ENCODE peak calls at places on chromosomes 5 and 9, in seven cellular contexts. I, Q, N, X, A, U and Y are unnamed samples.

GRCh38 chr5:43772601-43773031 is 169.6 kb downstream of the NNT start:
- DNase-seq in I (no peak), Q (no peak), N (no peak), X (no peak), A (peak), U (peak), Y (peak)

GRCh38 chr5:6632324-6632930 is 417 bp downstream of the NSUN2 start:
- DNase-seq in I (peak), Q (no peak), N (no peak), X (no peak), A (peak), U (peak), Y (peak)

GRCh38 chr5:151079838-151080619 is 805 bp downstream of the TNIP1 start:
- DNase-seq in I (no peak), Q (no peak), N (no peak), X (no peak), A (peak), U (peak), Y (peak)

GRCh38 chr5:150295172-150295611 is 5.6 kb upstream of the CAMK2A start:
- DNase-seq in I (no peak), Q (no peak), N (no peak), X (peak), A (peak), U (no peak), Y (peak)

GRCh38 chr5:101785090-101785489 is 511.0 kb downstream of the SLCO4C1 start:
- DNase-seq in I (no peak), Q (no peak), N (no peak), X (no peak), A (no peak), U (no peak), Y (no peak)

GRCh38 chr5:168653611-168654010 is 74.4 kb upstream of the PANK3 start:
- DNase-seq in I (no peak), Q (no peak), N (no peak), X (no peak), A (no peak), U (no peak), Y (no peak)

GRCh38 chr5:68369436-68370125 is 154.0 kb downstream of the PIK3R1 start:
- DNase-seq in I (no peak), Q (no peak), N (peak), X (no peak), A (no peak), U (no peak), Y (no peak)

GRCh38 chr9:104586496-104587180 is 12.6 kb downstream of the OR13C5 start:
- DNase-seq in I (no peak), Q (no peak), N (no peak), X (no peak), A (no peak), U (no peak), Y (no peak)

GRCh38 chr9:19231126-19232035 is 888 bp downstream of the DENND4C start:
- DNase-seq in I (no peak), Q (no peak), N (peak), X (peak), A (peak), U (peak), Y (peak)

GRCh38 chr5:140214831-140215230 is 39.8 kb downstream of the CYSTM1 start:
- DNase-seq in I (no peak), Q (no peak), N (no peak), X (no peak), A (peak), U (peak), Y (no peak)

GRCh38 chr9:137167752-137168574 is 1.9 kb downstream of the LRRC26 start:
- DNase-seq in I (peak), Q (peak), N (no peak), X (peak), A (no peak), U (peak), Y (no peak)

GRCh38 chr5:170648546-170648945 is 135.0 kb upstream of the GABRP start:
- DNase-seq in I (no peak), Q (no peak), N (no peak), X (no peak), A (peak), U (no peak), Y (peak)

GRCh38 chr5:173165193-173165988 is 21.1 kb downstream of the BNIP1 start:
- DNase-seq in I (no peak), Q (no peak), N (no peak), X (no peak), A (no peak), U (no peak), Y (no peak)

GRCh38 chr5:119527346-119527745 is 75.0 kb downstream of the HSD17B4 start:
- DNase-seq in I (no peak), Q (no peak), N (no peak), X (no peak), A (peak), U (no peak), Y (peak)

GRCh38 chr5:143376911-143377838 is 26.3 kb downstream of the NR3C1 start:
- DNase-seq in I (no peak), Q (no peak), N (no peak), X (no peak), A (peak), U (peak), Y (peak)

GRCh38 chr9:113425072-113425471 is 14.5 kb downstream of the C9orf43 start:
- DNase-seq in I (no peak), Q (no peak), N (no peak), X (no peak), A (no peak), U (no peak), Y (no peak)

GRCh38 chr9:105007143-105007542 is 79.2 kb upstream of the ABCA1 start:
- DNase-seq in I (no peak), Q (no peak), N (no peak), X (no peak), A (peak), U (peak), Y (peak)

GRCh38 chr9:136437430-136437829 is 2.2 kb downstream of the INPP5E start:
- DNase-seq in I (no peak), Q (no peak), N (no peak), X (no peak), A (peak), U (no peak), Y (peak)

GRCh38 chr5:72608297-72608696 is 101.1 kb upstream of the ZNF366 start:
- DNase-seq in I (no peak), Q (no peak), N (no peak), X (no peak), A (no peak), U (no peak), Y (no peak)

GRCh38 chr5:115720888-115721287 is 95.1 kb upstream of the TMED7 start:
- DNase-seq in I (no peak), Q (no peak), N (no peak), X (no peak), A (no peak), U (no peak), Y (no peak)

GRCh38 chr9:76905984-76906861 is at the start of gene PRUNE2:
- DNase-seq in I (peak), Q (peak), N (no peak), X (peak), A (peak), U (peak), Y (peak)

GRCh38 chr5:115758356-115758755 is 58.1 kb downstream of the CDO1 start:
- DNase-seq in I (no peak), Q (no peak), N (no peak), X (no peak), A (peak), U (no peak), Y (peak)

GRCh38 chr9:77663754-77664153 is 15.6 kb upstream of the GNA14 start:
- DNase-seq in I (no peak), Q (no peak), N (no peak), X (peak), A (peak), U (no peak), Y (peak)

GRCh38 chr9:13110766-13111400 is 168.6 kb downstream of the MPDZ start:
- DNase-seq in I (no peak), Q (no peak), N (no peak), X (no peak), A (no peak), U (no peak), Y (no peak)

GRCh38 chr5:150641006-150641570 is 628 bp downstream of the SYNPO start:
- DNase-seq in I (no peak), Q (no peak), N (no peak), X (no peak), A (peak), U (peak), Y (peak)

GRCh38 chr5:134139377-134139851 is 24.9 kb downstream of the TCF7 start:
- DNase-seq in I (peak), Q (no peak), N (no peak), X (no peak), A (no peak), U (no peak), Y (no peak)

GRCh38 chr9:115350548-115350947 is 232.6 kb upstream of the TNC start:
- DNase-seq in I (no peak), Q (no peak), N (no peak), X (no peak), A (no peak), U (no peak), Y (no peak)

GRCh38 chr5:168179185-168179584 is 112.3 kb upstream of the WWC1 start:
- DNase-seq in I (no peak), Q (no peak), N (no peak), X (no peak), A (peak), U (no peak), Y (peak)

GRCh38 chr9:130034570-130034969 is 8.4 kb downstream of the FNBP1 start:
- DNase-seq in I (no peak), Q (no peak), N (no peak), X (no peak), A (peak), U (peak), Y (peak)

GRCh38 chr5:2010940-2011339 is 128.2 kb upstream of the IRX4 start:
- DNase-seq in I (no peak), Q (peak), N (no peak), X (no peak), A (no peak), U (no peak), Y (no peak)

GRCh38 chr9:69009708-69010107 is 4.2 kb downstream of the PRKACG start:
- DNase-seq in I (no peak), Q (no peak), N (no peak), X (no peak), A (peak), U (no peak), Y (peak)

GRCh38 chr5:78537821-78538220 is 110.8 kb downstream of the LHFPL2 start:
- DNase-seq in I (peak), Q (no peak), N (no peak), X (no peak), A (peak), U (peak), Y (peak)

GRCh38 chr5:125026900-125027731 is 280.7 kb upstream of the ZNF608 start:
- DNase-seq in I (no peak), Q (no peak), N (no peak), X (peak), A (peak), U (no peak), Y (peak)
- H3K4me3 ChIP-seq in I (no peak), Q (no peak), N (no peak), X (no peak), A (no peak), U (no peak), Y (no peak)

GRCh38 chr9:79757906-79758669 is 186.3 kb downstream of the TLE4 start:
- DNase-seq in I (no peak), Q (no peak), N (no peak), X (no peak), A (peak), U (peak), Y (peak)
- TF ChIP-seq CTCF in I (peak), Q (no peak), N (peak), X (no peak), A (peak), U (no peak), Y (peak)

DNA sequence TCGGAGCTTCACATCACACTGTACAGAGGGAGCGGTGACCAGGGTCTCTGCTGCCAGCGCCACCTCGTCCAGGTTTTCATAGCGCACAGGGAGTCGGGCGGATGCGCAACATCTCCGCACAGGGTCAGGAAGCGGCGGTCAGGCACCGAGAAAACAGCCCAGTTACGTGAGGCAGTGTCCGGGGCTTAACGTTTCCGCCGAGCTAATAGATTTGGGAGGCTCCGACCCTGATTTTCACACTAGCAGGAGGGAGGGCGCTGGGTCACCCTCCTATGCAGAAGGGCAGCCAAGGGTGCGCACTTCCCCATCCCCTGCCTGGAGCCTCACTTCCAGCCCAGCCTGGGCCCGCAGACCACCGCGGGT is 13.7 kb downstream of the BTNL9 start:
- DNase-seq in I (no peak), Q (no peak), N (no peak), X (no peak), A (no peak), U (no peak), Y (no peak)
- H3K4me3 ChIP-seq in I (peak), Q (peak), N (peak), X (peak), A (peak), U (no peak), Y (peak)

GRCh38 chr5:175567954-175568353 is 89.6 kb downstream of the SFXN1 start:
- DNase-seq in I (no peak), Q (no peak), N (no peak), X (no peak), A (no peak), U (peak), Y (no peak)
- TF ChIP-seq CTCF in I (no peak), Q (no peak), N (no peak), X (no peak), A (no peak), U (peak), Y (no peak)

DNA sequence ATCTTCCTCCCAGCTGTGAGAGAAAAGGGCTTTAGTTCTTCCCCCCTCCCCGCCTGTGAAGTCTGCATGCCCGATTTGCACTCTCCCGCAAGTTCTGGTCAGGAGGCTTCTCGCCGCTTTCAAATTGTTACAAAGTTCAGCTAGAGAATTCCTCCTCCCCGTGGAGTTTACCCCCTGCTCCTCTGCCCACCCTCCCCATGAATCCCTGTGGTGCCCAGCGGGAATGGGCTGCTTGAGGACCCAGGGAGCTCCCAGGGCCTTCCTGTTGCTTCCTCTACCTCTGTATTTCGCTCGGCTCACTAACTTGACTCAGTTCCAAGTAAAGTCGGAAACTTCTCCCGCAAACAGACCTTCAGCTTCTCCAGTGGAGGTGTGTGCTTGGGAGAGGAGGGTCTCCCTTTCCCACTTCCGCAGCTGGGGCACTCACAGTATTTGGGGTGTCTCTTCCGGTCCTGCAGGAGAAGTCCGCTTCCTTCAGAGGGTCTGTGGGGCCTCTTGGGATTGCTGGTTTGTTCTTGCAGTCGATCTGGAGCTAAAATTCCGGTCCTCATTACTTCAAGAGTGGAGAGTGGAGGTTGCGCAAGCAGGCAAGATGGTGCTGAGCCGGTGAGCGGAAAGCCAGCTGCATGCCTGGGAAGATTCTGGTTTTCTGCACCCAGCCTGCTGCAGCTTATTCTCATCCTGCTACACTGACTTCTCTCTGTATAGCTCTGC is 97.8 kb downstream of the ADAMTS12 start:
- DNase-seq in I (no peak), Q (no peak), N (no peak), X (no peak), A (no peak), U (no peak), Y (no peak)
- H3K4me3 ChIP-seq in I (no peak), Q (no peak), N (no peak), X (no peak), A (no peak), U (no peak), Y (no peak)

GRCh38 chr9:35134920-35135319 is 19.3 kb upstream of the ATOSB start:
- DNase-seq in I (no peak), Q (no peak), N (no peak), X (no peak), A (no peak), U (no peak), Y (no peak)

GRCh38 chr9:35136866-35137265 is 21.2 kb upstream of the ATOSB start:
- DNase-seq in I (no peak), Q (no peak), N (no peak), X (no peak), A (no peak), U (no peak), Y (peak)

GRCh38 chr9:35135988-35136387 is 20.3 kb upstream of the ATOSB start:
- DNase-seq in I (no peak), Q (no peak), N (no peak), X (no peak), A (no peak), U (peak), Y (no peak)

GRCh38 chr9:35142037-35142436 is 19.8 kb upstream of the UNC13B start:
- DNase-seq in I (no peak), Q (no peak), N (no peak), X (no peak), A (no peak), U (no peak), Y (no peak)

GRCh38 chr9:35140097-35140496 is 21.7 kb upstream of the UNC13B start:
- DNase-seq in I (no peak), Q (no peak), N (no peak), X (no peak), A (no peak), U (no peak), Y (no peak)
- TF ChIP-seq CTCF in I (no peak), Q (no peak), N (no peak), X (no peak), A (no peak), U (no peak), Y (no peak)